ENCODE peak calls at places on chromosome 12, in eight cellular contexts. One of them, this sample, is unnamed.

GRCh38 chr12:69065804-69066203 is 132.8 kb upstream of the CPM start:
- DNase-seq in brain pericyte: no peak
- DNase-seq in NB4: no peak
- DNase-seq in ELF-1: no peak
- DNase-seq in mesenteric fat pad: no peak
- DNase-seq in effector CD8-positive, alpha-beta T cell: no peak
- DNase-seq in NAMALWA: no peak
- DNase-seq in pancreas: no peak
- DNase-seq in this sample: no peak

GRCh38 chr12:94326727-94327126 is 132.9 kb downstream of the CEP83 start:
- DNase-seq in brain pericyte: no peak
- DNase-seq in NB4: no peak
- DNase-seq in ELF-1: no peak
- DNase-seq in mesenteric fat pad: no peak
- DNase-seq in effector CD8-positive, alpha-beta T cell: no peak
- DNase-seq in NAMALWA: no peak
- DNase-seq in pancreas: no peak
- DNase-seq in this sample: no peak

GRCh38 chr12:13044002-13044858 is at the start of gene FAM234B:
- DNase-seq in brain pericyte: no peak
- DNase-seq in NB4: peak; percentile 78
- DNase-seq in ELF-1: peak; percentile 74
- DNase-seq in mesenteric fat pad: peak; percentile 97
- DNase-seq in effector CD8-positive, alpha-beta T cell: peak; percentile 56
- DNase-seq in NAMALWA: peak; percentile 73
- DNase-seq in pancreas: peak; percentile 67
- DNase-seq in this sample: no peak

GRCh38 chr12:88299567-88300101 is 157.5 kb downstream of the TMTC3 start:
- DNase-seq in brain pericyte: no peak
- DNase-seq in NB4: peak; percentile 29
- DNase-seq in ELF-1: no peak
- DNase-seq in mesenteric fat pad: no peak
- DNase-seq in effector CD8-positive, alpha-beta T cell: no peak
- DNase-seq in NAMALWA: no peak
- DNase-seq in pancreas: no peak
- DNase-seq in this sample: peak; percentile 32

GRCh38 chr12:51846911-51847829 is 1.3 kb downstream of the FIGNL2 start:
- DNase-seq in brain pericyte: no peak
- DNase-seq in NB4: peak; percentile 27
- DNase-seq in ELF-1: peak; percentile 82
- DNase-seq in mesenteric fat pad: no peak
- DNase-seq in effector CD8-positive, alpha-beta T cell: peak; percentile 14
- DNase-seq in NAMALWA: peak; percentile 22
- DNase-seq in pancreas: no peak
- DNase-seq in this sample: no peak

GRCh38 chr12:95731519-95731958 is 59.0 kb downstream of the NTN4 start:
- DNase-seq in brain pericyte: no peak
- DNase-seq in NB4: no peak
- DNase-seq in ELF-1: no peak
- DNase-seq in mesenteric fat pad: no peak
- DNase-seq in effector CD8-positive, alpha-beta T cell: no peak
- DNase-seq in NAMALWA: peak; percentile 10
- DNase-seq in pancreas: no peak
- DNase-seq in this sample: no peak

GRCh38 chr12:116263844-116264243 is 13.6 kb downstream of the MED13L start:
- DNase-seq in brain pericyte: no peak
- DNase-seq in NB4: peak; percentile 44
- DNase-seq in ELF-1: no peak
- DNase-seq in mesenteric fat pad: no peak
- DNase-seq in effector CD8-positive, alpha-beta T cell: no peak
- DNase-seq in NAMALWA: no peak
- DNase-seq in pancreas: no peak
- DNase-seq in this sample: no peak

GRCh38 chr12:96368233-96368632 is 32.0 kb downstream of the CDK17 start:
- DNase-seq in brain pericyte: no peak
- DNase-seq in NB4: no peak
- DNase-seq in ELF-1: no peak
- DNase-seq in mesenteric fat pad: no peak
- DNase-seq in effector CD8-positive, alpha-beta T cell: no peak
- DNase-seq in NAMALWA: no peak
- DNase-seq in pancreas: no peak
- DNase-seq in this sample: no peak

GRCh38 chr12:99271071-99271470 is 376.5 kb upstream of the GARIN6 start:
- DNase-seq in brain pericyte: no peak
- DNase-seq in NB4: no peak
- DNase-seq in ELF-1: no peak
- DNase-seq in mesenteric fat pad: no peak
- DNase-seq in effector CD8-positive, alpha-beta T cell: no peak
- DNase-seq in NAMALWA: no peak
- DNase-seq in pancreas: no peak
- DNase-seq in this sample: no peak

GRCh38 chr12:67147447-67147846 is 121.7 kb upstream of the CAND1 start:
- DNase-seq in brain pericyte: no peak
- DNase-seq in NB4: no peak
- DNase-seq in ELF-1: no peak
- DNase-seq in mesenteric fat pad: no peak
- DNase-seq in effector CD8-positive, alpha-beta T cell: no peak
- DNase-seq in NAMALWA: no peak
- DNase-seq in pancreas: no peak
- DNase-seq in this sample: no peak

GRCh38 chr12:109191621-109192250 is 75.3 kb downstream of the ACACB start:
- DNase-seq in brain pericyte: no peak
- DNase-seq in NB4: no peak
- DNase-seq in ELF-1: no peak
- DNase-seq in mesenteric fat pad: no peak
- DNase-seq in effector CD8-positive, alpha-beta T cell: no peak
- DNase-seq in NAMALWA: no peak
- DNase-seq in pancreas: no peak
- DNase-seq in this sample: no peak

GRCh38 chr12:2341871-2342270 is 289.1 kb downstream of the CACNA1C start:
- DNase-seq in brain pericyte: no peak
- DNase-seq in NB4: peak; percentile 93
- DNase-seq in ELF-1: no peak
- DNase-seq in mesenteric fat pad: peak; percentile 28
- DNase-seq in effector CD8-positive, alpha-beta T cell: no peak
- DNase-seq in NAMALWA: no peak
- DNase-seq in pancreas: no peak
- DNase-seq in this sample: no peak

GRCh38 chr12:80861636-80862378 is 75.9 kb downstream of the LIN7A start:
- DNase-seq in brain pericyte: no peak
- DNase-seq in NB4: peak; percentile 62
- DNase-seq in ELF-1: no peak
- DNase-seq in mesenteric fat pad: no peak
- DNase-seq in effector CD8-positive, alpha-beta T cell: no peak
- DNase-seq in NAMALWA: no peak
- DNase-seq in pancreas: no peak
- DNase-seq in this sample: no peak

GRCh38 chr12:113073586-113073985 is 17.1 kb downstream of the DTX1 start:
- DNase-seq in brain pericyte: no peak
- DNase-seq in NB4: no peak
- DNase-seq in ELF-1: no peak
- DNase-seq in mesenteric fat pad: no peak
- DNase-seq in effector CD8-positive, alpha-beta T cell: no peak
- DNase-seq in NAMALWA: peak; percentile 40
- DNase-seq in pancreas: no peak
- DNase-seq in this sample: no peak

GRCh38 chr12:53046655-53047220 is 3.1 kb upstream of the TNS2 start:
- DNase-seq in brain pericyte: no peak
- DNase-seq in NB4: peak; percentile 79
- DNase-seq in ELF-1: peak; percentile 64
- DNase-seq in mesenteric fat pad: peak; percentile 93
- DNase-seq in effector CD8-positive, alpha-beta T cell: peak; percentile 53
- DNase-seq in NAMALWA: peak; percentile 60
- DNase-seq in pancreas: peak; percentile 88
- DNase-seq in this sample: no peak

GRCh38 chr12:114982760-114983159 is 298.8 kb upstream of the TBX3 start:
- DNase-seq in brain pericyte: no peak
- DNase-seq in NB4: peak; percentile 7
- DNase-seq in ELF-1: no peak
- DNase-seq in mesenteric fat pad: no peak
- DNase-seq in effector CD8-positive, alpha-beta T cell: no peak
- DNase-seq in NAMALWA: peak; percentile 14
- DNase-seq in pancreas: no peak
- DNase-seq in this sample: no peak

GRCh38 chr12:44525806-44526654 is 350.1 kb downstream of the NELL2 start:
- DNase-seq in brain pericyte: no peak
- DNase-seq in NB4: no peak
- DNase-seq in ELF-1: no peak
- DNase-seq in mesenteric fat pad: no peak
- DNase-seq in effector CD8-positive, alpha-beta T cell: no peak
- DNase-seq in NAMALWA: no peak
- DNase-seq in pancreas: no peak
- DNase-seq in this sample: no peak

GRCh38 chr12:97396989-97397388 is 65.6 kb upstream of the RMST start:
- DNase-seq in brain pericyte: no peak
- DNase-seq in NB4: no peak
- DNase-seq in ELF-1: peak; percentile 70
- DNase-seq in mesenteric fat pad: no peak
- DNase-seq in effector CD8-positive, alpha-beta T cell: no peak
- DNase-seq in NAMALWA: no peak
- DNase-seq in pancreas: no peak
- DNase-seq in this sample: no peak

GRCh38 chr12:27754795-27755194 is 25.2 kb upstream of the KLHL42 start:
- DNase-seq in brain pericyte: no peak
- DNase-seq in NB4: no peak
- DNase-seq in ELF-1: no peak
- DNase-seq in mesenteric fat pad: no peak
- DNase-seq in effector CD8-positive, alpha-beta T cell: no peak
- DNase-seq in NAMALWA: no peak
- DNase-seq in pancreas: peak; percentile 23
- DNase-seq in this sample: no peak

GRCh38 chr12:41142376-41142775 is 45.7 kb upstream of the PDZRN4 start:
- DNase-seq in brain pericyte: no peak
- DNase-seq in NB4: no peak
- DNase-seq in ELF-1: peak; percentile 3
- DNase-seq in mesenteric fat pad: no peak
- DNase-seq in effector CD8-positive, alpha-beta T cell: no peak
- DNase-seq in NAMALWA: no peak
- DNase-seq in pancreas: no peak
- DNase-seq in this sample: no peak

GRCh38 chr12:122602456-122602855 is 75.4 kb downstream of the KNTC1 start:
- DNase-seq in brain pericyte: no peak
- DNase-seq in NB4: no peak
- DNase-seq in ELF-1: no peak
- DNase-seq in mesenteric fat pad: no peak
- DNase-seq in effector CD8-positive, alpha-beta T cell: no peak
- DNase-seq in NAMALWA: no peak
- DNase-seq in pancreas: no peak
- DNase-seq in this sample: no peak

This sample was measured in smooth muscle cell of the brain vasculature.